ENCODE peak calls at places on chromosomes 2 and 18, in eight cellular contexts. K, Z, X, J, A, S, G and U are unnamed samples.

GRCh38 chr2:38130877-38131276 is 54.9 kb upstream of the CYP1B1 start:
- DNase-seq in K (no peak), Z (no peak), X (no peak), J (no peak), A (no peak), S (no peak), G (no peak), U (no peak)

GRCh38 chr2:75416420-75417342 is 144.1 kb downstream of the EVA1A start:
- DNase-seq in K (no peak), Z (no peak), X (peak), J (no peak), A (peak), S (no peak), G (no peak), U (no peak)

GRCh38 chr2:115162454-115163293 is 720.2 kb downstream of the DPP10 start:
- DNase-seq in K (peak), Z (no peak), X (no peak), J (no peak), A (no peak), S (no peak), G (no peak), U (peak)

GRCh38 chr2:235498556-235499305 is 4.9 kb downstream of the AGAP1 start:
- DNase-seq in K (no peak), Z (no peak), X (no peak), J (peak), A (no peak), S (no peak), G (peak), U (no peak)

GRCh38 chr18:68417166-68417776 is 297.6 kb downstream of the TMX3 start:
- DNase-seq in K (peak), Z (peak), X (no peak), J (no peak), A (no peak), S (no peak), G (no peak), U (no peak)

GRCh38 chr18:42401131-42401673 is 446.2 kb downstream of the PIK3C3 start:
- DNase-seq in K (no peak), Z (no peak), X (no peak), J (no peak), A (no peak), S (no peak), G (no peak), U (no peak)

GRCh38 chr18:21904856-21905255 is 164.3 kb downstream of the MIB1 start:
- DNase-seq in K (no peak), Z (no peak), X (no peak), J (no peak), A (no peak), S (no peak), G (no peak), U (no peak)

GRCh38 chr2:55159037-55159651 is 72.9 kb downstream of the CLHC1 start:
- DNase-seq in K (no peak), Z (no peak), X (peak), J (no peak), A (no peak), S (peak), G (no peak), U (no peak)

GRCh38 chr2:219475697-219476604 is 22.7 kb upstream of the GMPPA start:
- DNase-seq in K (peak), Z (no peak), X (peak), J (peak), A (peak), S (peak), G (peak), U (peak)

DNA sequence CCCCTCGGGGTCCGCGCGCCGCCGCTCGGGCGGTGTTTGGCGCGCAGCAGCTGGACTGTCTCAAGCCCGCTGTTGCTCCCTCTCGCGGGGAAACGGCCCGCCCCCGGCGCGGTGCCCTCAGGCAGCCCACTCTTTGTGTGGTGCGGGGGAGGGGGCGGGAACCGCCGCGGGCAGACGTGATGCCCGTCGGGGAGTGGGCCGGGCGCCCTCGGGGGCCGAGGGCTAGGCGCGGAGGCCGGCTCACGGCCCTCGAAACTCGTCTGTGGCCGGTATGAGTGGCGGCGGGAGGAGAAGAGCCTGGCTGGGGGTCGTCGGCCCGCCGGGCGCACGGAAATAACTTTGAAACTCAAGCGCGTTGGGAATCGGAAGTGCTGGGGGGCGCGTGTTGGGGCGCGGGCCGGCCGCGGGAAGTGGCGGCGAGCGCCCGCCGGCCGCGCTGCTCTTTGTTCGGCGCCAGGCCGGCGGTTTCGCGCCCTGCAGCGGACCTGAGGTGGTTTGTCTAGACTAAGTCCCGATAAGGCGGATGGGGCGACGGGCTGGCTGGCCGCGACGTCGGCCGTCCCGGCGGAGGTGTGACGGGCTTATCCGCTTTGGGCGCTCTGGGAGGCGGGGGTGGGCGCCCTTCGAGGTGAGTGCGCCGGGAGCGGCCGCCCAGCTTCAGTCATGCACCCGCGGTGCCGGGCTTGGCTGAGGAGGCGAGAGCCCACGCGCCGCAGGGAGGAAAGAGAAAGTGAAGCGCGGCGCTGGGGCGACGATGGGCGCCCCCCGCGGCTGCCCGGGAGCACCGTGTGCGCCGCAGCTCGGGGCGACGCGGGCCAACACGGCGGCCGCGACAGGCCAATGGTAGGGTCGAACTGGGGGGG is 679 bp downstream of the PTMA start:
- DNase-seq in K (peak), Z (peak), X (peak), J (peak), A (peak), S (no peak), G (peak), U (no peak)
- TF ChIP-seq CTCF in K (peak), Z (no peak), X (peak), J (no peak), A (no peak), S (no peak), G (no peak), U (no peak)

GRCh38 chr18:55384551-55385275 is 203.3 kb downstream of the TCF4 start:
- DNase-seq in K (peak), Z (peak), X (no peak), J (peak), A (peak), S (no peak), G (peak), U (peak)
- TF ChIP-seq CTCF in K (peak), Z (peak), X (peak), J (peak), A (peak), S (peak), G (peak), U (peak)

GRCh38 chr2:148640767-148641166 is 3.8 kb upstream of the EPC2 start:
- DNase-seq in K (peak), Z (no peak), X (no peak), J (peak), A (no peak), S (no peak), G (peak), U (no peak)
- TF ChIP-seq CTCF in K (peak), Z (no peak), X (no peak), J (peak), A (no peak), S (no peak), G (no peak), U (no peak)

GRCh38 chr2:190179754-190180312 is 117.3 kb upstream of the MSTN start:
- DNase-seq in K (no peak), Z (no peak), X (peak), J (no peak), A (no peak), S (no peak), G (no peak), U (no peak)

GRCh38 chr2:190181066-190181681 is 118.6 kb upstream of the MSTN start:
- DNase-seq in K (peak), Z (no peak), X (no peak), J (no peak), A (peak), S (no peak), G (no peak), U (no peak)

GRCh38 chr2:190178066-190178722 is 115.7 kb upstream of the MSTN start:
- DNase-seq in K (no peak), Z (no peak), X (no peak), J (no peak), A (no peak), S (no peak), G (no peak), U (no peak)

GRCh38 chr2:190182071-190182524 is 119.6 kb upstream of the MSTN start:
- DNase-seq in K (no peak), Z (no peak), X (peak), J (no peak), A (no peak), S (no peak), G (no peak), U (no peak)

DNA sequence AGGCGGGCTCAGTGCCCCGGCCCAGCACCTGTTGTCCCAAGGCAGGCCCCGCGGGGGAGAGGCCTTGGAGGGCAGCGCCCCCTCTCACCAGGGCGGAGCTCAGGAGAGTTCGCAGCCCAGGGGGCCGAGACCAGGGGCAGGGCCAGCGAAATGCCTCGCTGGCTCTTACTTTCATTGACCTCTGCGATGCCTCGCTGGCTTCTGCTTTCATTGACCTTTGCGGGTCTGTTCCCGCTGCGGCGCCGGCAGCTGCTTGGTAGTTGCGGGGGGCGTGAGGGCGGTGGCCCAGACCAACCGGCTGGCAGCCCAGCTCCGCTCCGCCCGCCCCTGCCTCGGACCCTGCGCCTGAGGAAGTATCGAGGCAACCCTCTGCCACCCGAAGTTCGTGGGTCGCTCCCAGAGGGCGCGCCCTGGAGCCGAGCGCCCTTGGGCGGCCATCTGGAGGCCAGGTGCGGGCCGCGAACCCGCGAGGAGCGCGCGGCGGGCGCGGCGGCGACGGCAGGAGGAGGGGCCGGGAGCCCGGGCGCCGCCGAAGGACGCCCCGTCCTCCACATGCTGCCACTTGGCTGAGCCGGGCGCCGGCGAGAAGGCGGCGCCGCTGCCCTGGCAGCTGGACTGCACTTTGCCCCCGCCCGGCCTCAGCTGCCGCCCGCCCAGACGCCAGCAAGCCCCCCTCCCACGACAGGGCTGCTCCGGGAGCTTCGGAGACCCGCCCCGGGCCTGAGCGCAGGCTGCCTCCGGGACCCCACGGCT is 118.0 kb upstream of the MSTN start:
- DNase-seq in K (peak), Z (no peak), X (peak), J (peak), A (peak), S (no peak), G (peak), U (peak)
- TF ChIP-seq CTCF in K (peak), Z (peak), X (no peak), J (peak), A (no peak), S (no peak), G (peak), U (peak)

GRCh38 chr2:223972656-223973102 is 15.4 kb downstream of the MRPL44 start:
- DNase-seq in K (peak), Z (no peak), X (no peak), J (no peak), A (no peak), S (no peak), G (no peak), U (no peak)

GRCh38 chr2:223969856-223970255 is 12.6 kb downstream of the MRPL44 start:
- DNase-seq in K (peak), Z (peak), X (no peak), J (no peak), A (no peak), S (no peak), G (peak), U (no peak)

GRCh38 chr2:223969315-223969714 is 12.1 kb downstream of the MRPL44 start:
- DNase-seq in K (no peak), Z (no peak), X (no peak), J (no peak), A (no peak), S (no peak), G (no peak), U (no peak)

GRCh38 chr2:223971731-223972130 is 14.5 kb downstream of the MRPL44 start:
- DNase-seq in K (peak), Z (no peak), X (no peak), J (no peak), A (no peak), S (no peak), G (no peak), U (no peak)

DNA sequence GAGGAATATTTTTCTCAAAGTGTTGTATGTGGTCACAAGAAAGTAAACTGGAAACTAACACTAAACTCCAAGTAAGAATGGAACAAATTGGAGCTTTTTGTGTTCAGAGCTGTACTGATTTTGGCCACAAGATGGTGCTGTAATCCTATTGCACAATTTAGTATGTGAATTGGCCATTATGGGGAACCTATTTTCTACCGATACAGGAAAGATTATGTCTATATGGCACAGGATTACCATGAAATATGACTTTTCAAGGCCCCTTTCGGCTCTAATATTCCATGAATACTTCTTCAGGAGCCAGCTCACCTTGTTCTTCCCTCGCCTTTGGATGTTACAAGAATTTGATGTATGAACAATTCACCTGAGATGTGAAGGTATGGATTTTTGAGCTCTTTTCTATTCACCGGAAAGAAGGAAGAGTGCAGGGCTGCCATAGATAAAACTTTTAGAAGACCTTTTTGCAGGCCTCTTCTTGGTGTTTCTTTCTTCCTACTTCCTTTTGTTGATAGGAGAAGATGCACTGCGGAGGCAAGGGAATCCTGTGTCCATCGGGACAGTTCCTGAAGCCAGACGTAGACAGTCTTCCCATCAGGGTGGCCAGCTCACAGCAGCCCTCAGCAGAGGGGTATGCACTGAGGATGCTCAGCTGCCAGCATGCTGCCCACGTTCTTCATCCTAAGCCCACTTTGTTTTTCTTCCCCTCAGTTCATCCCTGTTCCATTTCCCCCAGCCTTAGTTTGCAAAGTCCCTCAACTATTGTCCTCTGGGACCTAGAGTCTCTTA is 13.3 kb downstream of the MRPL44 start:
- DNase-seq in K (peak), Z (peak), X (no peak), J (peak), A (peak), S (peak), G (peak), U (peak)
- TF ChIP-seq CTCF in K (peak), Z (peak), X (peak), J (peak), A (peak), S (peak), G (peak), U (peak)